ENCODE peak calls at places on chromosomes 11 and 22, in six cellular contexts. C is GM23338, A is PC-3, N is MM.1S, S is neural progenitor cell, D is GM23248. G is an unnamed sample. For H3F3A, the result is how much of the 10 kb centered on the place peaks cover.

GRCh38 chr11:2663506-2663905 is 36.3 kb downstream of the KCNQ1OT1 start:
- DNase-seq in A (no peak), N (no peak), S (no peak), D (no peak), C (no peak), G (no peak)

GRCh38 chr11:95149659-95150294 is 60.1 kb downstream of the ENDOD1 start:
- DNase-seq in S (peak), C (peak), A (peak), N (no peak), D (peak), G (no peak)

GRCh38 chr22:22855617-22856308 is 31.9 kb upstream of the IGLL5 start:
- DNase-seq in A (peak), S (peak), D (peak), N (peak), C (peak), G (peak)

GRCh38 chr11:29200776-29201574 is 815.9 kb downstream of the KCNA4 start:
- DNase-seq in C (no peak), S (no peak), N (no peak), D (no peak), A (peak), G (no peak)

GRCh38 chr22:26890870-26891269 is 233.5 kb downstream of the MIAT start:
- DNase-seq in C (peak), N (no peak), S (peak), D (no peak), A (peak), G (no peak)

GRCh38 chr11:8201524-8202365 is 32.9 kb upstream of the RIC3 start:
- DNase-seq in C (no peak), A (no peak), N (no peak), D (no peak), S (no peak), G (no peak)

GRCh38 chr22:32650553-32651345 is 150.8 kb upstream of the TIMP3 start:
- DNase-seq in S (no peak), N (no peak), C (no peak), A (no peak), D (peak), G (no peak)

GRCh38 chr11:72681226-72682153 is 7.3 kb upstream of the PDE2A start:
- DNase-seq in N (no peak), D (peak), C (no peak), S (no peak), A (no peak), G (no peak)

GRCh38 chr11:23674866-23675265 is 814.6 kb upstream of the CCDC179 start:
- DNase-seq in S (no peak), N (no peak), C (no peak), D (no peak), A (no peak), G (no peak)

GRCh38 chr11:128026596-128026995 is 560.8 kb downstream of the ETS1 start:
- DNase-seq in A (peak), S (no peak), C (no peak), D (peak), N (no peak), G (no peak)

GRCh38 chr11:12077535-12078280 is 32.7 kb upstream of the MICAL2 start:
- DNase-seq in S (no peak), D (peak), N (no peak), A (peak), C (no peak), G (no peak)

GRCh38 chr11:76801205-76801604 is 18.0 kb downstream of the TSKU start:
- DNase-seq in S (no peak), A (no peak), C (peak), D (no peak), N (no peak), G (no peak)

GRCh38 chr11:14852571-14853177 is 39.4 kb downstream of the CYP2R1 start:
- DNase-seq in A (no peak), D (no peak), C (no peak), N (no peak), S (no peak), G (no peak)

GRCh38 chr22:20949698-20950183 is 17.3 kb upstream of the AIFM3 start:
- DNase-seq in C (no peak), D (no peak), N (no peak), A (no peak), S (no peak), G (no peak)

GRCh38 chr22:30444632-30445437 is 19.3 kb downstream of the MTFP1 start:
- DNase-seq in N (peak), C (peak), S (peak), D (peak), A (peak), G (peak)

GRCh38 chr11:134248910-134249480 is 4.2 kb downstream of the THYN1 start:
- DNase-seq in C (no peak), N (peak), S (no peak), A (no peak), D (no peak), G (no peak)

GRCh38 chr11:58739725-58740430 is 8.1 kb upstream of the GLYAT start:
- DNase-seq in C (no peak), D (peak), N (peak), S (no peak), A (peak), G (no peak)

GRCh38 chr22:46500201-46500600 is 37.2 kb downstream of the CELSR1 start:
- DNase-seq in D (no peak), A (no peak), C (peak), N (no peak), S (peak), G (no peak)

GRCh38 chr11:118438314-118438931 is 2.1 kb downstream of the KMT2A start:
- DNase-seq in D (peak), N (peak), C (peak), A (peak), S (peak), G (peak)

GRCh38 chr11:118435893-118436624 is at the start of gene KMT2A:
- DNase-seq in N (peak), S (peak), D (peak), A (peak), C (peak), G (peak)

GRCh38 chr11:118436639-118437045 is 350 bp downstream of the KMT2A start:
- DNase-seq in N (peak), C (peak), A (peak), D (peak), S (no peak), G (no peak)

GRCh38 chr11:118437736-118438125 is 1.4 kb downstream of the KMT2A start:
- DNase-seq in C (peak), S (peak), N (no peak), D (peak), A (peak), G (peak)

DNA sequence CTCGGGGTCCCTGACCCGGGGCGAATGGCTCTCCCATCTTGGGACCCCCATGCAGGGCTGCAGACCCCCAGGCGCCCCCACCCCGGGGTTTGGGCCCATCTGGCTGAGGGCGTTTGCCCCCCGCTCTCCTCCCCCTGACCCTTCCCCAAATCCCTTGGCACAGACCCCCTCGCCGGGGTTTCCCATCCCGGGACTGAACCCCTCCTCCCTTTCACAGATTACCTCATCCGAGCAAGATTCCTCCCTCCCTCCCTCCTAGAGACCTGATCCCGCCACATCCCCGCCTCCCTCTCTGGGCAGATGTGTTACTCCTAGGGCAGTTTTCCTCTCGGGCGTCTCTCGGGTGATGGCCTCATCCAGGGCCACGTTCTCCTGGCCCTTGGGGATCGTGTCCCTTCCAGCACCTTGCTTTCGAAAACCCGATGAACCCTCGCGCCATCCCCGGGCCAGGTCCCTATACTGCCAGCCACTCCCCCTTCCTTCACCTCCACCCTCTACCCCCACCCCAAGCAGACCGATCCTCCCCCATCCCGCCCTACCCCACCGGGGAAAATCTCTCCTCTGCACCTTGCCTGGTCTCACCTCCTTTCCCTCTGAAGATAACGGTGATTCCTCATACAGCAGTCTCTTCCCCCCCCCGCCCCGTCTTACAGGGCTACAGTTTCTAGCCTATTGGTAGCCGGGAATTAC is 899 bp downstream of the KMT2A start:
- DNase-seq in N (peak), S (peak), A (peak), C (peak), D (peak), G (peak)
- TF ChIP-seq EZH2phosphoT487 in N (no peak), S (no peak), A (no peak), C (no peak), D (no peak), G (no peak)

GRCh38 chr11:1460994-1461805 is 25.4 kb downstream of the MOB2 start:
- DNase-seq in C (no peak), S (no peak), A (no peak), N (no peak), D (peak), G (no peak)

GRCh38 chr11:1463056-1463455 is 23.5 kb downstream of the MOB2 start:
- DNase-seq in D (no peak), A (no peak), S (no peak), N (no peak), C (no peak), G (no peak)

GRCh38 chr11:1460396-1460795 is 26.2 kb downstream of the MOB2 start:
- DNase-seq in C (no peak), S (no peak), D (peak), N (no peak), A (no peak), G (no peak)

GRCh38 chr11:1462576-1462975 is 24.0 kb downstream of the MOB2 start:
- DNase-seq in N (no peak), S (no peak), A (no peak), C (no peak), D (no peak), G (no peak)

GRCh38 chr11:1461806-1462455 is 24.6 kb downstream of the MOB2 start:
- DNase-seq in A (no peak), D (no peak), C (no peak), N (no peak), S (no peak), G (no peak)
- H3F3A ChIP-seq in A (under half), D (under half), C (under half), N (under half), S (under half), G (under half)

GRCh38 chr22:43634316-43634715 is 177.8 kb downstream of the EFCAB6 start:
- DNase-seq in D (no peak), A (no peak), N (no peak), C (no peak), S (no peak), G (no peak)
- TF ChIP-seq EZH2phosphoT487 in D (no peak), A (no peak), N (no peak), C (no peak), S (no peak), G (no peak)

DNA sequence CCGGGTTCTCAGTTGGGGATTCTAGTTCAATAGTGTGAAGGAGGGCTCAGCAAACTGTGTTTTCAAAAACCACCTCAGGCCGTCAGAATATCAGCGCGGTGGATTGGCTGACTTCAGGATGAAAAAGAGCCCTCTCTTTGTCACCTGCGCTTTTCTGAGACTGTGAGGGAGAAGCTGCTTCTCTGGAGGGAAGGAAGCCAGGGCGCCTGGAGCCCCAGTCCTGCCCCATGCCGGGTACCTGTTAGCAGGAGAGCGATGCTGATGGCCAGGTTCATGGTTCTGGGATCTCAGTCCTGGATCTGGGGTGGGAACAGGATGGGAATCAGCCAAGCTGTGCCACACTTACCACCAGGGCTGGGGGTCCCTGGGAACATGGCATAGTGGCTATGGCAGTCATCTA is 2.3 kb downstream of the THY1 start:
- DNase-seq in D (no peak), N (no peak), A (no peak), S (no peak), C (no peak), G (no peak)
- H3F3A ChIP-seq in D (under half), N (under half), A (under half), S (under half), C (under half), G (under half)

DNA sequence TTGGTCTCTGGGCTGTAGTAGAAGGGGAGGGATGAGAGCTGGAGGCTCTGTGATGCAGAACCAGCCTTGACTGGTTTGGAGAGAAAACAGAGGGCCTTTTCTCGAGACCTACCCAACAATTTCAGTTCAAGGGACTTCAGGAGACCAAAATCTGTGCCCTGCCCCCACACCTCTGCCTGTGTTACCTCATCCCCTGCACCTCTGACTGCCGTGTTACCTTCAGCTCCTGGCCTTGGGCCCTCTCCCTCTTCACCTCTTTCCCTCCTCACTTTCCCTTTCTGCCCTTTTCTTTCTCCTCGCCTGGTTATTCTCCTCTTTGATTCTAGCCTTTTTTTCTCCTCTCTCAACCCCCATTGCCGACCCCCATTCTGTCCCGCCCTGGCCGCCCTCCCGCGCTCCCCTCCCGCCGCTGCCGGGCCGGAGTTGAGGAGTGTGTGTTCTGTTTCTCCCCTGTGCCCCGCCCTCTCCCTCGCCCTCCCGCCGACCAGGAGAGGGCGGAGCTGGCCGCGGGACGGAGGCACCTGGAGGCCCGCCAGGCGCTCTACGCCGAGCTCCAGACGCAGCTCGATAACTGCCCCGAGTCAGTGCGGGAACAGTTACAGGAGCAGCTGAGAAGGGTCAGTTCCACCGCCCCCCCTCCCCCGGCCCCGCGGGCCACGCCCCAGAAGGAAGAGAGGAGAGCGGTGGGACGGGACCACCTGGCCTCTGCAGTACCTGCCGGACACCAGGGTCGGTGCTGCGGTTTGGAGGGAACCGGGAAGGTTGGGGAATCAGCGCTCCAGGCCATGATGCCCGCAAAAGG is 27.2 kb downstream of the PHLDB1 start:
- DNase-seq in A (peak), D (peak), C (peak), N (peak), S (peak), G (peak)
- TF ChIP-seq EZH2phosphoT487 in A (no peak), D (no peak), C (no peak), N (no peak), S (no peak), G (no peak)

DNA sequence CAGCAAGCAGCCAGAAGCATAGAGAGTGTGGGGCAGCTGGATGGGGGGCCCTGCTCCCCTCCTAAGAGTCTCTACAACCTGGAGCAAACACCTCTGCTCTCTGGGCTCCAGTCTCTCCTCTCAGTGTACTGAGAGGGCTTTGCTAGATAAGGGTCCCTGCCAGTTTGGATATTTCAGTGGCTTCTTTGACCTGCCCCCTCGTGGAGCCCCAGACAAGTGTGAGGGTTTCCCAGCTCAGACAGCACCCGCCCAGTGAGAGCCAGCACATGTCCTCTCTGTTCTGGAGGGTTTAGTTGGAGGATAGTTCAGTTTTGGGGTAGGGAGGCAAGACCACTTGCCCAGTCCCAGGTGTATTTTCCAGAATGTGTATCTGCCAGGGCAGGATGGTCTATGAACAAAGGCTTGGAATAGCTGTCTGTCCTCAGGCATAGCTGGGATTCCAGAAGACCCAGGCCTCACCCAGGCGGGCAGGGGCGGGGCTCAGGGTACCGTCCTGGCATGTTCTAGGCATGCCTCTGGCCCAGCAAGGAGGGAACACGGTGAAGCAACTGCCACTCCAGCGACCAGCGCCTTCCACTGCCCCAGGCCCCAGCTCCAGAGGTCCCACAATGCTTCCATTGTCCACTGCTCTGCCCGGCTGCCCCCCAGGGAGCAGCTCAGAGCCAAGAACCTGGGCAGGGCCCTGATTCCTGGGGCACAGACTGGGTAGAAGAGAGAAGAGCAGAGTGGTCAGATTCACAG is 7.5 kb upstream of the MICALL1 start:
- DNase-seq in C (peak), A (no peak), D (no peak), S (no peak), N (no peak), G (no peak)
- H3F3A ChIP-seq in C (under half), A (under half), D (under half), S (under half), N (under half), G (under half)

DNA sequence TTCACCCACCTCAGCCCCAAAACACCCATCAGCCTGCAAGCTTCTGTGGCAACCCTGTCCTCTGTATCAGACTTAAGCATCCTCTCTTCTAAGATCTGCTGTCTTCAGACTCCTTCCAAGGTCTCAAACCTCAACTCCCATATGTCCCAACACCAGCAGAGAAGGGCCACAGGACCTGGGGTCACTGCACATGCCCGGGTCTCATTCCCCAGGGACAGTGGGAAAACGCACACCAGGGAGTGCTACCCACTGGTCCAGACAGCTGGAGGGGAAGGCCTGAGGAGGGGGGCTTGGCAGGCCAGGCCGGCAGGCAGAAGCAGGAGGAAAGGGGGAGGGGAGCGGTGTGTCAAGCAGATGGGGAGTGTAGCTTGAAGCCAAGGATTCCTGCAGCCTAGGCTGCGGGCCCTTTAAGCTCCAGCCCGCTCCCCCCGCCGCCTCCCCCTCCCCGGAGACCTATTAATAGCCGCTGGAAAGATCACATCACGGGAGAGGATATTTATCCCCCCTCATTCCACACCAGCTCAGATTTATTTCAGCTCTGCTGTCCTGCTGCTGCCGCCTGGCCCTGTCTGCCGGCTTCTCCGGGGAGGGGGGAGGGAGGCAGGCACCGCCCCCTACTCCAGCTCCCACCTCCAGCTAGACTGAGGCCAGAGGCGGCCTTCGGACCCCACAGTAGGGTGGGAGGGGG is 16.7 kb downstream of the BCL9L start:
- DNase-seq in A (peak), S (peak), N (no peak), C (peak), D (peak), G (peak)
- TF ChIP-seq EZH2phosphoT487 in A (no peak), S (no peak), N (no peak), C (no peak), D (no peak), G (no peak)

GRCh38 chr22:35425971-35426800 is 26.2 kb downstream of the MCM5 start:
- DNase-seq in S (peak), D (peak), N (no peak), C (peak), A (peak), G (no peak)
- H3F3A ChIP-seq in S (half or more), D (under half), N (under half), C (half or more), A (under half), G (under half)